ENCODE peak calls at places on chromosomes 6 and 20, in seven cellular contexts. U is mesendoderm, S is tibial nerve, F is astrocyte of the spinal cord, D is fibroblast of villous mesenchyme, O is PC-9, Y is mucosa of descending colon. R is an unnamed sample.

GRCh38 chr6:36127462-36128016 is 2.8 kb upstream of the MAPK13 start:
- DNase-seq in Y (peak; percentile 71), S (no peak), F (peak; percentile 57), D (peak; percentile 89), O (peak; percentile 89), U (peak; percentile 52), R (peak; percentile 44)

GRCh38 chr6:143149771-143150170 is 89.1 kb downstream of the AIG1 start:
- DNase-seq in D (no peak), O (no peak), Y (no peak), U (no peak), F (no peak), S (no peak), R (peak; percentile 27)

GRCh38 chr6:1502041-1502440 is 107.7 kb upstream of the FOXC1 start:
- DNase-seq in O (no peak), F (no peak), Y (no peak), U (no peak), D (peak; percentile 32), S (no peak), R (no peak)

GRCh38 chr6:158754738-158755137 is 64.4 kb downstream of the EZR start:
- DNase-seq in O (no peak), F (no peak), S (no peak), U (no peak), D (no peak), Y (no peak), R (no peak)

GRCh38 chr6:110944681-110945151 is 13.8 kb upstream of the GTF3C6 start:
- DNase-seq in O (peak; percentile 93), U (no peak), S (no peak), F (peak; percentile 86), D (peak; percentile 32), Y (no peak), R (peak; percentile 66)

GRCh38 chr6:134466751-134467525 is 149.0 kb upstream of the SGK1 start:
- DNase-seq in D (no peak), F (no peak), S (no peak), O (peak; percentile 72), U (no peak), Y (no peak), R (peak; percentile 52)

GRCh38 chr20:10467985-10468845 is 33.1 kb downstream of the SLX4IP start:
- DNase-seq in O (peak; percentile 54), Y (no peak), U (peak; percentile 66), D (no peak), F (no peak), S (no peak), R (no peak)

GRCh38 chr20:44970243-44970757 is 4.0 kb downstream of the STK4 start:
- DNase-seq in U (no peak), F (peak; percentile 6), D (no peak), Y (no peak), O (no peak), S (no peak), R (no peak)

GRCh38 chr6:2992330-2992979 is 7.2 kb upstream of the NQO2 start:
- DNase-seq in U (no peak), Y (no peak), D (no peak), O (no peak), F (no peak), S (no peak), R (no peak)

GRCh38 chr6:25404693-25405169 is 125.6 kb downstream of the CARMIL1 start:
- DNase-seq in F (no peak), Y (peak; percentile 41), U (no peak), O (no peak), S (no peak), D (no peak), R (no peak)

GRCh38 chr6:17431581-17431980 is 38.2 kb downstream of the CAP2 start:
- DNase-seq in F (peak; percentile 40), U (peak; percentile 83), D (peak; percentile 37), Y (no peak), S (no peak), O (no peak), R (peak; percentile 39)

GRCh38 chr20:58173091-58173490 is 55.4 kb downstream of the ANKRD60 start:
- DNase-seq in U (no peak), D (no peak), Y (no peak), F (no peak), S (no peak), O (no peak), R (no peak)

GRCh38 chr20:7758436-7758835 is 181.8 kb downstream of the HAO1 start:
- DNase-seq in O (no peak), S (no peak), Y (no peak), U (no peak), F (peak; percentile 51), D (peak; percentile 53), R (no peak)

GRCh38 chr20:62317167-62317655 is 14.4 kb downstream of the ADRM1 start:
- DNase-seq in O (no peak), U (no peak), Y (no peak), S (no peak), D (no peak), F (no peak), R (no peak)

GRCh38 chr20:4074877-4075455 is 59.6 kb upstream of the RNF24 start:
- DNase-seq in U (no peak), D (no peak), S (no peak), Y (no peak), F (no peak), O (no peak), R (no peak)

GRCh38 chr20:23634044-23634801 is 3.5 kb downstream of the CST3 start:
- DNase-seq in O (no peak), Y (no peak), S (no peak), F (no peak), D (no peak), U (no peak), R (no peak)

GRCh38 chr20:52426856-52427255 is 235.3 kb upstream of the ZFP64 start:
- DNase-seq in D (no peak), F (no peak), Y (no peak), U (peak; percentile 16), S (no peak), O (no peak), R (no peak)

DNA sequence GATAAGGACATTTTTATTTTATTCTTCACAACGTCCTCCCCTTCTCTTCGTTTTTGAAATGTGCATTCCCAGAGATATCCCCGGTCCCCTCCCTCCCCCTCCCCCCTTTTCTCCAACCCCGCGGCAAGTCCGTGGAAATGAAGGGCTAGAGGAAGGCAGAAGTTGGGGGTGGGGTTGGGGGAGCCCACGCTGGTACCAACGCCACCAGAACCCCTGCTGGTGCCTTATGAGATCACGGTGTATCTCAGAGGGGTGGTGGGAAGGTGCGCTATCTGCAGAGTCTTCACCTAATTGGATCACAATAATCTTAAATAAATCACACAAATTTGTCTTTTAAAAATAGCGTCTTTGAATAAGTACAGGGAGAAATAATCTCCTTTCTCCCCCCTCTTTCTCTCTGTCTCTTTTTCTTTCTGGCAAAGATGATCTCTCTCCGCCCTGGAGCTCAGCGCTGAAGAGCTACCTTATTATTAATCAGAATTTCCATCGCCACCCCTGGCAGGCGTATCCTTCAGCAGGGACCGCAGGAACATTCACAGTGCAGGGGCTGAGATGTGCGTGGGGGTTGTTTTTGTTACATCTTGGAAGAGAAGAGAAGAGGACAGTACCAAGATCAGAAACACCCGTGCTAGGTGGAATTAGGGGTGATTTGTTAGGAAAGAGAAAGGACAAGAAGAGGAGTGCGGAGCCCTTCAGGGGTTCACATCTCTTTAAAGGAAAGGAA is 924 bp downstream of the CLVS2 start:
- DNase-seq in D (no peak), Y (no peak), O (no peak), U (no peak), S (no peak), F (no peak), R (no peak)
- H3K4me3 ChIP-seq in D (no peak overlapping the region), Y (no peak overlapping the region), O (no peak overlapping the region), U (peak overlapping the region; percentile 47), S (no peak overlapping the region), F (peak overlapping the region; percentile 46), R (no peak overlapping the region)

GRCh38 chr20:50747275-50747674 is 15.9 kb downstream of the PARD6B start:
- DNase-seq in O (no peak), S (no peak), U (no peak), D (no peak), F (no peak), Y (no peak), R (no peak)
- H3K4me3 ChIP-seq in O (no peak overlapping the region), S (no peak overlapping the region), U (no peak overlapping the region), D (no peak overlapping the region), F (no peak overlapping the region), Y (no peak overlapping the region), R (peak overlapping the region; percentile 67)

DNA sequence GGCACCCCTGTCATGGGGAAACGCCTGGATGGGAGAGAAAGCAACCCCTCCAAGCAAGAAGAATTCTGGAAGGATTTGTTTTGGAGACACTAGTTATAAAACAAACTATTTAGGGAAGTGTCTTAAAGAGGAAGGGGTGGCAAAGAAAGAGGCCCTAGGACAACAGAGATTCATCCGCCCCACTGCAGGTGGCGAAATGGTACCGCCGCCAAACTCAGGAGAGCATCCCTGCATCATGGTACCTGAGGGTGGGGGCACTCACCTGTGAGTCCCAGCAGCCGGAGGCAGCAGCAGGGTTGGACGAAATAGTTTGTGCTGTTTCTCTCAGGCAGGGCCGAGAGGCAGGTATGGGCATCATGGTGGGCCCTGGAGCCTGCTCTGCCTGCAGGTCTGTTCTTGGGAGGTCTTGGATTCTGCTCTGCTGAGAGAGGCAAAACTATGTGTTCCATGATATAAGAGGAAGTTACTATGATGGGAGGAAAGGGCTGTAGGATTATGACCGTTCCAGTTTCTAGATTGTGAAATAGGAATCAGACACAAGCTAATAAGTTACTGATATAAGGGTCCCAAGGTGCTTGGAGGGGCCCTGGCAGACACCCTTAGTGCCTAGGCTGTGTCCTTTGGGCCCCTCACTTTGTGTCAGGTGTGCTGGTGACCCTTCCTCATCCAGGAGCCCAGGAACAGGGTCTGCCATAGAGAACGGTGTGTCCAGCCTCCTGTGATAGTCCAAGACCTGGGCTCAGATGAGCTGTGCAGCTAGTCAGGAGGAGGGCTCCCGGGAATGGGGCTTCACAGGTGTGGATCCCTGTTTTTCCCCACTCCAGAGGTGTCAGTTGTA is 20.4 kb downstream of the SIRPD start:
- DNase-seq in S (no peak), U (no peak), D (no peak), F (no peak), Y (no peak), O (no peak), R (no peak)
- H3K4me3 ChIP-seq in S (no peak overlapping the region), U (no peak overlapping the region), D (no peak overlapping the region), F (no peak overlapping the region), Y (no peak overlapping the region), O (no peak overlapping the region), R (no peak overlapping the region)

GRCh38 chr6:15282334-15282733 is 36.5 kb downstream of the JARID2 start:
- DNase-seq in U (no peak), S (no peak), Y (no peak), F (no peak), D (no peak), O (no peak), R (no peak)

GRCh38 chr6:15283986-15284361 is 38.1 kb downstream of the JARID2 start:
- DNase-seq in S (no peak), D (peak; percentile 93), U (no peak), Y (no peak), F (peak; percentile 72), O (no peak), R (no peak)

GRCh38 chr6:15279047-15279661 is 33.3 kb downstream of the JARID2 start:
- DNase-seq in F (no peak), D (no peak), Y (no peak), S (no peak), O (no peak), U (no peak), R (no peak)

GRCh38 chr6:15280961-15281360 is 35.1 kb downstream of the JARID2 start:
- DNase-seq in U (no peak), Y (no peak), F (no peak), S (no peak), D (no peak), O (peak; percentile 21), R (no peak)

DNA sequence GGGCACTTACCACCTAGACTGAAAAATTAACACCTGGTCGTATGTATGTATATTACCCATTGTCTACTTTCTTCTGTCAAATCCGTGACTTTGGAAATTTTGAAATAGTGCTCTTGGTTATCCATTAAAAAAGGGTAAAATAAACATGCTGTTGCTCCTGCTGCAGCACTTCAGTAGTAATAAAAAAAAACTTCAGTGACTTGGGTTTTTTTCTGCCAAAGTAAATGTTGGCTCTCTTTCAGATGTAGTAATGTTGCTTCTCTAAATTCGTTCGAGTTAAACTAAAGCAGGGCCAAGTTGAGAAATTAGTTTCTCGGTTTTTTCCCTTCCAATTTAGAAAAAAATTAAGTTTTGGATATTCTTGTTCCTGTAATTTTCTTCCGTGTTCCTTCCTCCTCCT is 34.2 kb downstream of the JARID2 start:
- DNase-seq in D (peak; percentile 59), O (no peak), F (peak; percentile 72), Y (no peak), S (no peak), U (no peak), R (peak; percentile 84)
- H3K4me3 ChIP-seq in D (no peak overlapping the region), O (no peak overlapping the region), F (no peak overlapping the region), Y (no peak overlapping the region), S (no peak overlapping the region), U (no peak overlapping the region), R (peak overlapping the region; percentile 14)

R was measured in adipocyte.